ENCODE peak calls at places on chromosomes 13 and 19, in six cellular contexts. One of them, this sample, is unnamed.

GRCh38 chr13:97946951-97947588 is 6.4 kb upstream of the IPO5 start:
- DNase-seq in BJ: peak; percentile 51
- DNase-seq in BE2C: no peak
- DNase-seq in AG04450: peak; percentile 73
- DNase-seq in astrocyte of the spinal cord: peak; percentile 88
- DNase-seq in AG04449: peak; percentile 58
- DNase-seq in this sample: peak; percentile 85

GRCh38 chr19:44943801-44944249 is 1.8 kb downstream of the APOC4 start:
- DNase-seq in BJ: no peak
- DNase-seq in BE2C: no peak
- DNase-seq in AG04450: no peak
- DNase-seq in astrocyte of the spinal cord: no peak
- DNase-seq in AG04449: no peak
- DNase-seq in this sample: no peak

GRCh38 chr19:30049844-30050667 is 108.0 kb downstream of the URI1 start:
- DNase-seq in BJ: no peak
- DNase-seq in BE2C: peak; percentile 37
- DNase-seq in AG04450: no peak
- DNase-seq in astrocyte of the spinal cord: no peak
- DNase-seq in AG04449: no peak
- DNase-seq in this sample: no peak

GRCh38 chr13:83327091-83327490 is 555.2 kb downstream of the SLITRK1 start:
- DNase-seq in BJ: no peak
- DNase-seq in BE2C: no peak
- DNase-seq in AG04450: no peak
- DNase-seq in astrocyte of the spinal cord: peak; percentile 25
- DNase-seq in AG04449: no peak
- DNase-seq in this sample: peak; percentile 7

GRCh38 chr13:110294146-110294545 is 12.8 kb downstream of the COL4A1 start:
- DNase-seq in BJ: peak; percentile 53
- DNase-seq in BE2C: no peak
- DNase-seq in AG04450: no peak
- DNase-seq in astrocyte of the spinal cord: no peak
- DNase-seq in AG04449: no peak
- DNase-seq in this sample: no peak

GRCh38 chr13:95323930-95324662 is 22.8 kb upstream of the ABCC4 start:
- DNase-seq in BJ: no peak
- DNase-seq in BE2C: peak; percentile 41
- DNase-seq in AG04450: no peak
- DNase-seq in astrocyte of the spinal cord: no peak
- DNase-seq in AG04449: no peak
- DNase-seq in this sample: no peak

GRCh38 chr19:45526143-45526542 is 18.9 kb downstream of the VASP start:
- DNase-seq in BJ: no peak
- DNase-seq in BE2C: peak; percentile 94
- DNase-seq in AG04450: no peak
- DNase-seq in astrocyte of the spinal cord: peak; percentile 65
- DNase-seq in AG04449: no peak
- DNase-seq in this sample: peak; percentile 25

GRCh38 chr13:107185889-107186288 is 618.0 kb upstream of the ARGLU1 start:
- DNase-seq in BJ: no peak
- DNase-seq in BE2C: no peak
- DNase-seq in AG04450: no peak
- DNase-seq in astrocyte of the spinal cord: peak; percentile 45
- DNase-seq in AG04449: no peak
- DNase-seq in this sample: no peak

GRCh38 chr19:43809762-43810696 is 7.8 kb upstream of the LYPD5 start:
- DNase-seq in BJ: no peak
- DNase-seq in BE2C: no peak
- DNase-seq in AG04450: peak; percentile 32
- DNase-seq in astrocyte of the spinal cord: peak; percentile 67
- DNase-seq in AG04449: peak; percentile 17
- DNase-seq in this sample: peak; percentile 66

GRCh38 chr19:917323-918151 is at the start of gene KISS1R:
- DNase-seq in BJ: no peak
- DNase-seq in BE2C: peak; percentile 65
- DNase-seq in AG04450: no peak
- DNase-seq in astrocyte of the spinal cord: no peak
- DNase-seq in AG04449: no peak
- DNase-seq in this sample: no peak

GRCh38 chr13:40803316-40803715 is 13.9 kb downstream of the SLC25A15 start:
- DNase-seq in BJ: no peak
- DNase-seq in BE2C: no peak
- DNase-seq in AG04450: no peak
- DNase-seq in astrocyte of the spinal cord: no peak
- DNase-seq in AG04449: no peak
- DNase-seq in this sample: no peak

GRCh38 chr19:19911150-19911549 is 10.4 kb downstream of the ZNF93 start:
- DNase-seq in BJ: no peak
- DNase-seq in BE2C: no peak
- DNase-seq in AG04450: no peak
- DNase-seq in astrocyte of the spinal cord: peak; percentile 7
- DNase-seq in AG04449: no peak
- DNase-seq in this sample: peak; percentile 0

GRCh38 chr13:83819611-83820010 is 62.7 kb downstream of the SLITRK1 start:
- DNase-seq in BJ: no peak
- DNase-seq in BE2C: no peak
- DNase-seq in AG04450: no peak
- DNase-seq in astrocyte of the spinal cord: peak; percentile 59
- DNase-seq in AG04449: no peak
- DNase-seq in this sample: peak; percentile 13

GRCh38 chr13:37599509-37599908 is 941 bp upstream of the POSTN start:
- DNase-seq in BJ: no peak
- DNase-seq in BE2C: no peak
- DNase-seq in AG04450: no peak
- DNase-seq in astrocyte of the spinal cord: no peak
- DNase-seq in AG04449: no peak
- DNase-seq in this sample: no peak

GRCh38 chr19:56838930-56839664 is 1.4 kb downstream of the PEG3 start:
- DNase-seq in BJ: peak; percentile 15
- DNase-seq in BE2C: peak; percentile 92
- DNase-seq in AG04450: no peak
- DNase-seq in astrocyte of the spinal cord: peak; percentile 70
- DNase-seq in AG04449: no peak
- DNase-seq in this sample: no peak

GRCh38 chr13:104301216-104301975 is 1235.2 kb upstream of the SLC10A2 start:
- DNase-seq in BJ: no peak
- DNase-seq in BE2C: no peak
- DNase-seq in AG04450: no peak
- DNase-seq in astrocyte of the spinal cord: peak; percentile 8
- DNase-seq in AG04449: no peak
- DNase-seq in this sample: no peak

GRCh38 chr13:63512095-63512494 is 2096.4 kb upstream of the PCDH20 start:
- DNase-seq in BJ: no peak
- DNase-seq in BE2C: no peak
- DNase-seq in AG04450: no peak
- DNase-seq in astrocyte of the spinal cord: no peak
- DNase-seq in AG04449: no peak
- DNase-seq in this sample: no peak

GRCh38 chr13:75474956-75475355 is 7.0 kb downstream of the TBC1D4 start:
- DNase-seq in BJ: no peak
- DNase-seq in BE2C: no peak
- DNase-seq in AG04450: no peak
- DNase-seq in astrocyte of the spinal cord: no peak
- DNase-seq in AG04449: no peak
- DNase-seq in this sample: no peak

GRCh38 chr19:328025-328505 is 16.5 kb downstream of the MIER2 start:
- DNase-seq in BJ: no peak
- DNase-seq in BE2C: no peak
- DNase-seq in AG04450: no peak
- DNase-seq in astrocyte of the spinal cord: no peak
- DNase-seq in AG04449: no peak
- DNase-seq in this sample: no peak

GRCh38 chr13:75514080-75515040 is 23.3 kb downstream of the COMMD6 start:
- DNase-seq in BJ: no peak
- DNase-seq in BE2C: no peak
- DNase-seq in AG04450: no peak
- DNase-seq in astrocyte of the spinal cord: peak; percentile 27
- DNase-seq in AG04449: no peak
- DNase-seq in this sample: peak; percentile 22

GRCh38 chr13:50126378-50127016 is 111.3 kb downstream of the KCNRG start:
- DNase-seq in BJ: no peak
- DNase-seq in BE2C: no peak
- DNase-seq in AG04450: no peak
- DNase-seq in astrocyte of the spinal cord: peak; percentile 52
- DNase-seq in AG04449: no peak
- DNase-seq in this sample: no peak

GRCh38 chr13:25037057-25037813 is 58.7 kb upstream of the PABPC3 start:
- DNase-seq in BJ: no peak
- DNase-seq in BE2C: peak; percentile 51
- DNase-seq in AG04450: peak; percentile 23
- DNase-seq in astrocyte of the spinal cord: peak; percentile 59
- DNase-seq in AG04449: peak; percentile 2
- DNase-seq in this sample: peak; percentile 64

GRCh38 chr19:48819366-48819816 is 8.6 kb upstream of the BCAT2 start:
- DNase-seq in BJ: peak; percentile 79
- DNase-seq in BE2C: no peak
- DNase-seq in AG04450: peak; percentile 59
- DNase-seq in astrocyte of the spinal cord: peak; percentile 69
- DNase-seq in AG04449: no peak
- DNase-seq in this sample: peak; percentile 77

GRCh38 chr13:89890806-89891205 is 1456.7 kb upstream of the MIR17HG start:
- DNase-seq in BJ: no peak
- DNase-seq in BE2C: no peak
- DNase-seq in AG04450: no peak
- DNase-seq in astrocyte of the spinal cord: no peak
- DNase-seq in AG04449: no peak
- DNase-seq in this sample: no peak

GRCh38 chr13:30569901-30570576 is 47.7 kb upstream of the USPL1 start:
- DNase-seq in BJ: peak; percentile 90
- DNase-seq in BE2C: peak; percentile 9
- DNase-seq in AG04450: peak; percentile 91
- DNase-seq in astrocyte of the spinal cord: peak; percentile 96
- DNase-seq in AG04449: peak; percentile 83
- DNase-seq in this sample: peak; percentile 94

GRCh38 chr19:1286451-1286858 is 782 bp downstream of the EFNA2 start:
- DNase-seq in BJ: no peak
- DNase-seq in BE2C: no peak
- DNase-seq in AG04450: no peak
- DNase-seq in astrocyte of the spinal cord: no peak
- DNase-seq in AG04449: no peak
- DNase-seq in this sample: no peak

GRCh38 chr19:709965-710714 is 1.4 kb downstream of the PALM start:
- DNase-seq in BJ: no peak
- DNase-seq in BE2C: no peak
- DNase-seq in AG04450: no peak
- DNase-seq in astrocyte of the spinal cord: no peak
- DNase-seq in AG04449: no peak
- DNase-seq in this sample: no peak

GRCh38 chr19:5466814-5467291 is 11.6 kb downstream of the ZNRF4 start:
- DNase-seq in BJ: no peak
- DNase-seq in BE2C: peak; percentile 40
- DNase-seq in AG04450: no peak
- DNase-seq in astrocyte of the spinal cord: no peak
- DNase-seq in AG04449: no peak
- DNase-seq in this sample: no peak

DNA sequence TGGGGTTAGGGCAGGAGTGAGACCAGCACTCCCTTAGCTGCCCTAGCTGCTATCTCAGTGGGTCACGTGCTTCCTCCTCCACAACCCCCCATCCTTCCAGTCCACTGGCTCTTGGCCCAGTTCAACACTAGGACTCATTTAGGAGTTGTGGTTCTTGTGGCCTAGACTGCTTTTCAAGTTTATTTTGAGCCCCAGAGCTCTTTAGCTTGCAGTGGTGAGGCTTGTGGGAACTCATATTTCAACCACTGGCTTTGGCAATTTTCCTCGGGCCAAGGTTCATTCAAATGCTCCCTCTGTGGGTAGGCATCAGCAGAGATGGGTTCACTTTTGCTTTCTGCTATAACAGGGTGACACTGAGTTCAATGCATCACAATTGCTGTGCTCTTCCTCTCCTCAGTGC is 436.2 kb upstream of the SLITRK5 start:
- DNase-seq in BJ: no peak
- DNase-seq in BE2C: no peak
- DNase-seq in AG04450: no peak
- DNase-seq in astrocyte of the spinal cord: peak; percentile 94
- DNase-seq in AG04449: no peak
- DNase-seq in this sample: no peak
- TF ChIP-seq CTCF in BJ: no peak
- TF ChIP-seq CTCF in BE2C: no peak
- TF ChIP-seq CTCF in AG04450: no peak
- TF ChIP-seq CTCF in astrocyte of the spinal cord: peak; percentile 15
- TF ChIP-seq CTCF in AG04449: no peak
- TF ChIP-seq CTCF in this sample: no peak

DNA sequence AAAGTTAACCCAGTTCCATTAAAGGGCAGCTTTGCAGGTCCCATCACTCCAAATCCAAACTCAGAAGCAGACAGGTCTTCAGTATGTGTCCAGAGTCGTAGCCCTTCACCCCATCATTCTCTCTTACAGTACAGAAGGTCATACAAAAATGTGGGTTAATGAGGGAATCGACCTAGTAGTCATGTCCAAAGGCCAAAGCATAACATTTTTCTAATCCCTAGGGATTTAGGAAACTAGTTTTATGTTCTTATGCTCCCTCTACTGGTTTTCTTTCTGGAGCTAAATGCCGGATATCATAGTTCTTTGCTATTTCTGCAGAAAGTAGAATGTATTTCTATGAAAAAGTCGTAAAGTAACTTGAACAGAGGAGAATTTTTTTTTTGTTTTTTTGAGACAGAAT is 72.2 kb downstream of the DHRS12 start:
- DNase-seq in BJ: no peak
- DNase-seq in BE2C: no peak
- DNase-seq in AG04450: no peak
- DNase-seq in astrocyte of the spinal cord: peak; percentile 56
- DNase-seq in AG04449: no peak
- DNase-seq in this sample: peak; percentile 48
- TF ChIP-seq CTCF in BJ: peak; percentile 51
- TF ChIP-seq CTCF in BE2C: peak; percentile 44
- TF ChIP-seq CTCF in AG04450: peak; percentile 55
- TF ChIP-seq CTCF in astrocyte of the spinal cord: peak; percentile 47
- TF ChIP-seq CTCF in AG04449: peak; percentile 34
- TF ChIP-seq CTCF in this sample: peak; percentile 71

GRCh38 chr19:3653865-3654513 is 27.4 kb upstream of the CACTIN start:
- DNase-seq in BJ: no peak
- DNase-seq in BE2C: peak; percentile 46
- DNase-seq in AG04450: no peak
- DNase-seq in astrocyte of the spinal cord: no peak
- DNase-seq in AG04449: no peak
- DNase-seq in this sample: no peak
- TF ChIP-seq CTCF in BJ: peak; percentile 20
- TF ChIP-seq CTCF in BE2C: peak; percentile 23
- TF ChIP-seq CTCF in AG04450: no peak
- TF ChIP-seq CTCF in astrocyte of the spinal cord: peak; percentile 18
- TF ChIP-seq CTCF in AG04449: peak; percentile 13
- TF ChIP-seq CTCF in this sample: peak; percentile 68

DNA sequence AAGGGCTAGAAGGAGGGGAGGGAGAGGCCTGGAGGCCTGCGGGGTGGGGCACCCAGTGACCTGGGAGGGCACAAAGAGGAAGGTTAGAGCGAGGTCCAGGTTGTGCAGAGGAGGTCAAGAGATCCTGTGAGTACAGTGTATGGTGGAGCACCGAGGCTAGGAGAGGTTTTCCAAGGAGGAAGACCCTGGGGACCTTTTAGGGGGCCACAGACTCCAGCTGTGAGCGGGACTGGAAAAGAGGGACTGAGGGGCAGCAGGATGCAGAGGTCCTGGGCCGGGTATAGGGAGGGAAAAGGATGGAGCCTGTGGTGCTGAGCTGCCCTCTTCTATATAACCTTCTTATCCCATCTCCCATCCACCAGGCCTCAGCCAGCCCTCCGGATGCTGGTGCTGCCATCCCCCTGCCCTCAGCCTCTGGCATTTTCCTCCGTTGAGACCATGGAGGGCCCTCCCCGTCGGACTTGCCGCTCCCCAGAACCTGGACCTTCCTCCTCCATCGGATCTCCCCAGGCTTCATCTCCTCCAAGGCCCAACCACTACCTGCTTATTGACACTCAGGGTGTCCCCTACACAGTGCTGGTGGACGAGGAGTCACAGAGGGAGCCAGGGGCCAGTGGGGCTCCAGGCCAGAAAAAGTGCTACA is 863 bp downstream of the ZNF581 start:
- DNase-seq in BJ: no peak
- DNase-seq in BE2C: no peak
- DNase-seq in AG04450: no peak
- DNase-seq in astrocyte of the spinal cord: no peak
- DNase-seq in AG04449: no peak
- DNase-seq in this sample: no peak
- TF ChIP-seq CTCF in BJ: no peak
- TF ChIP-seq CTCF in BE2C: no peak
- TF ChIP-seq CTCF in AG04450: no peak
- TF ChIP-seq CTCF in astrocyte of the spinal cord: no peak
- TF ChIP-seq CTCF in AG04449: no peak
- TF ChIP-seq CTCF in this sample: no peak

This sample was measured in HFFc6.